ENCODE peak calls at places on chromosomes 6 and 20, in seven cellular contexts. C is left cardiac atrium; U is EH; P is GM10248; F is effector CD8-positive, alpha-beta T cell; V is frontal cortex; I is fibroblast of mammary gland. T is an unnamed sample.

GRCh38 chr6:151097207-151097606 is 142.6 kb upstream of the AKAP12 start:
- DNase-seq in C (no peak), U (no peak), P (no peak), F (no peak), V (no peak), I (no peak), T (no peak)

GRCh38 chr20:24737212-24737850 is 211.7 kb upstream of the CST7 start:
- DNase-seq in C (no peak), U (no peak), P (no peak), F (no peak), V (no peak), I (no peak), T (no peak)

GRCh38 chr6:156686429-156686939 is 90.7 kb upstream of the ARID1B start:
- DNase-seq in C (no peak), U (peak), P (no peak), F (no peak), V (peak), I (peak), T (peak)

GRCh38 chr20:36259177-36259835 is 23.0 kb downstream of the AAR2 start:
- DNase-seq in C (no peak), U (no peak), P (no peak), F (no peak), V (no peak), I (no peak), T (no peak)

GRCh38 chr20:14005996-14006395 is 10.7 kb downstream of the MACROD2 start:
- DNase-seq in C (no peak), U (no peak), P (no peak), F (no peak), V (no peak), I (no peak), T (no peak)

GRCh38 chr6:75381878-75382633 is 97.5 kb upstream of the TMEM30A start:
- DNase-seq in C (no peak), U (peak), P (no peak), F (no peak), V (no peak), I (peak), T (peak)

GRCh38 chr6:88248709-88249321 is 82.7 kb upstream of the CNR1 start:
- DNase-seq in C (no peak), U (no peak), P (no peak), F (no peak), V (no peak), I (no peak), T (no peak)

GRCh38 chr6:45009547-45009946 is 318.6 kb upstream of the RUNX2 start:
- DNase-seq in C (no peak), U (no peak), P (no peak), F (no peak), V (no peak), I (no peak), T (no peak)

GRCh38 chr6:113146878-113147277 is 710.3 kb upstream of the MARCKS start:
- DNase-seq in C (no peak), U (no peak), P (no peak), F (no peak), V (no peak), I (no peak), T (no peak)

GRCh38 chr6:149963212-149963461 is 606 bp upstream of the ULBP1 start:
- DNase-seq in C (no peak), U (peak), P (no peak), F (no peak), V (no peak), I (no peak), T (peak)

GRCh38 chr20:61753196-61753942 is 312.3 kb downstream of the TAF4 start:
- DNase-seq in C (peak), U (peak), P (no peak), F (no peak), V (peak), I (peak), T (peak)

GRCh38 chr6:141988954-141989705 is 143.6 kb upstream of the GJE1 start:
- DNase-seq in C (no peak), U (peak), P (peak), F (no peak), V (no peak), I (peak), T (peak)

GRCh38 chr6:28988536-28989415 is 16.3 kb downstream of the ZNF311 start:
- DNase-seq in C (peak), U (peak), P (peak), F (peak), V (no peak), I (peak), T (peak)

GRCh38 chr20:60627751-60628565 is 624.1 kb upstream of the CDH4 start:
- DNase-seq in C (no peak), U (no peak), P (no peak), F (no peak), V (no peak), I (no peak), T (no peak)

GRCh38 chr20:53387983-53388675 is 205.5 kb downstream of the ZNF217 start:
- DNase-seq in C (no peak), U (no peak), P (no peak), F (peak), V (no peak), I (no peak), T (no peak)

GRCh38 chr6:134347916-134348805 is 30.2 kb upstream of the SGK1 start:
- DNase-seq in C (peak), U (peak), P (no peak), F (no peak), V (no peak), I (peak), T (peak)

GRCh38 chr6:17156112-17156921 is 54.5 kb downstream of the STMND1 start:
- DNase-seq in C (peak), U (peak), P (peak), F (peak), V (peak), I (peak), T (peak)

GRCh38 chr6:41306187-41306854 is 19.8 kb upstream of the TREM1 start:
- DNase-seq in C (no peak), U (peak), P (peak), F (peak), V (peak), I (peak), T (peak)

GRCh38 chr20:19449051-19449450 is 236.6 kb downstream of the SLC24A3 start:
- DNase-seq in C (peak), U (peak), P (no peak), F (no peak), V (no peak), I (no peak), T (no peak)

GRCh38 chr6:142482249-142482648 is 180.4 kb downstream of the ADGRG6 start:
- DNase-seq in C (no peak), U (no peak), P (no peak), F (no peak), V (no peak), I (no peak), T (no peak)

T was measured in astrocyte.